ENCODE peak calls at places on chromosome X, in seven cellular contexts. One of them, this sample, is unnamed.
A peak's percentile ranks its signal among the peaks of the same experiment; 100 is the strongest.

GRCh38 chrX:41180194-41180902 is 95.1 kb downstream of the USP9X start:
- DNase-seq in uterus: peak; percentile 39
- DNase-seq in effector memory CD4-positive, alpha-beta T cell: no peak
- DNase-seq in neuronal stem cell: no peak
- DNase-seq in heart right ventricle: no peak
- DNase-seq in PC-3: peak; percentile 67
- DNase-seq in CD8-positive, alpha-beta memory T cell: peak; percentile 5
- DNase-seq in this sample: peak; percentile 37

GRCh38 chrX:89124985-89125384 is 378.0 kb downstream of the CPXCR1 start:
- DNase-seq in uterus: no peak
- DNase-seq in PC-3: no peak
- DNase-seq in CD8-positive, alpha-beta memory T cell: no peak
- DNase-seq in heart right ventricle: no peak
- DNase-seq in neuronal stem cell: no peak
- DNase-seq in effector memory CD4-positive, alpha-beta T cell: no peak
- DNase-seq in this sample: no peak

GRCh38 chrX:150899191-150899757 is 806 bp upstream of the CD99L2 start:
- DNase-seq in neuronal stem cell: no peak
- DNase-seq in uterus: peak; percentile 22
- DNase-seq in heart right ventricle: peak; percentile 37
- DNase-seq in PC-3: peak; percentile 13
- DNase-seq in effector memory CD4-positive, alpha-beta T cell: no peak
- DNase-seq in CD8-positive, alpha-beta memory T cell: peak; percentile 13
- DNase-seq in this sample: peak; percentile 12

GRCh38 chrX:138775501-138775900 is 64.0 kb upstream of the FGF13 start:
- DNase-seq in effector memory CD4-positive, alpha-beta T cell: no peak
- DNase-seq in PC-3: peak; percentile 74
- DNase-seq in heart right ventricle: no peak
- DNase-seq in uterus: no peak
- DNase-seq in neuronal stem cell: no peak
- DNase-seq in CD8-positive, alpha-beta memory T cell: no peak
- DNase-seq in this sample: peak; percentile 31

GRCh38 chrX:144075432-144075831 is 191.6 kb downstream of the UBE2NL start:
- DNase-seq in uterus: no peak
- DNase-seq in CD8-positive, alpha-beta memory T cell: no peak
- DNase-seq in heart right ventricle: no peak
- DNase-seq in PC-3: no peak
- DNase-seq in effector memory CD4-positive, alpha-beta T cell: no peak
- DNase-seq in neuronal stem cell: no peak
- DNase-seq in this sample: no peak

GRCh38 chrX:56968980-56969379 is 26.4 kb downstream of the SPIN3 start:
- DNase-seq in uterus: no peak
- DNase-seq in effector memory CD4-positive, alpha-beta T cell: no peak
- DNase-seq in PC-3: peak; percentile 28
- DNase-seq in neuronal stem cell: no peak
- DNase-seq in CD8-positive, alpha-beta memory T cell: no peak
- DNase-seq in heart right ventricle: no peak
- DNase-seq in this sample: no peak

GRCh38 chrX:132271330-132271729 is 52.1 kb upstream of the RAP2C start:
- DNase-seq in neuronal stem cell: no peak
- DNase-seq in CD8-positive, alpha-beta memory T cell: no peak
- DNase-seq in heart right ventricle: no peak
- DNase-seq in uterus: peak; percentile 31
- DNase-seq in PC-3: peak; percentile 73
- DNase-seq in effector memory CD4-positive, alpha-beta T cell: no peak
- DNase-seq in this sample: no peak

GRCh38 chrX:134287356-134287755 is 50.4 kb downstream of the CCDC160 start:
- DNase-seq in heart right ventricle: no peak
- DNase-seq in effector memory CD4-positive, alpha-beta T cell: no peak
- DNase-seq in PC-3: no peak
- DNase-seq in neuronal stem cell: no peak
- DNase-seq in CD8-positive, alpha-beta memory T cell: no peak
- DNase-seq in uterus: no peak
- DNase-seq in this sample: no peak

GRCh38 chrX:13261348-13261747 is 58.5 kb downstream of the ATXN3L start:
- DNase-seq in neuronal stem cell: no peak
- DNase-seq in effector memory CD4-positive, alpha-beta T cell: no peak
- DNase-seq in uterus: no peak
- DNase-seq in PC-3: no peak
- DNase-seq in heart right ventricle: no peak
- DNase-seq in CD8-positive, alpha-beta memory T cell: no peak
- DNase-seq in this sample: no peak

GRCh38 chrX:46295963-46296362 is 249.3 kb downstream of the ZNF674 start:
- DNase-seq in uterus: no peak
- DNase-seq in effector memory CD4-positive, alpha-beta T cell: no peak
- DNase-seq in neuronal stem cell: no peak
- DNase-seq in PC-3: no peak
- DNase-seq in CD8-positive, alpha-beta memory T cell: no peak
- DNase-seq in heart right ventricle: no peak
- DNase-seq in this sample: no peak

GRCh38 chrX:46298821-46299220 is 246.4 kb downstream of the ZNF674 start:
- DNase-seq in CD8-positive, alpha-beta memory T cell: no peak
- DNase-seq in uterus: no peak
- DNase-seq in neuronal stem cell: no peak
- DNase-seq in effector memory CD4-positive, alpha-beta T cell: no peak
- DNase-seq in heart right ventricle: no peak
- DNase-seq in PC-3: no peak
- DNase-seq in this sample: no peak

DNA sequence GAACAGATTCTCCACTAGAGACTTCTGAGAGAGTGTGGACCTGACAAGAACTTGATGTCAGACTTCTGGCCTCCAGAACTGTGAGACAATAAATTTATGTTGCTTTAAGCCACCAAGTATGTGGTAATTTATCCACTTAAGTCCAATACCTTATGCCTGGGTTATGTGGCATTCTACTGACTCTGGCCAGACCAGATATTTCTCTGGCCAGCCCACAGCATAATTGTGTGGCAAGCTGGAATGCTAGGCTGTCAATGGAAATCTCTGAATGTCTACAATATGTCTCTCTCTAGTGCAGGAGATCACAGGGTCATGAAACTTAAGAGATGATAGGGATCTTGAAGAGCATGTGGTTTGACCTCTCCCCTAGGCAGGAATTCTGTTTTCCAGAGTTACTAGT is 251.0 kb downstream of the ZNF674 start:
- DNase-seq in effector memory CD4-positive, alpha-beta T cell: no peak
- DNase-seq in neuronal stem cell: no peak
- DNase-seq in PC-3: no peak
- DNase-seq in CD8-positive, alpha-beta memory T cell: no peak
- DNase-seq in heart right ventricle: no peak
- DNase-seq in uterus: no peak
- DNase-seq in this sample: no peak
- H3K4me1 ChIP-seq in effector memory CD4-positive, alpha-beta T cell: no peaks in the 10 kb centered on the region
- H3K4me1 ChIP-seq in neuronal stem cell: no peaks in the 10 kb centered on the region
- H3K4me1 ChIP-seq in PC-3: no peaks in the 10 kb centered on the region
- H3K4me1 ChIP-seq in CD8-positive, alpha-beta memory T cell: no peaks in the 10 kb centered on the region
- H3K4me1 ChIP-seq in heart right ventricle: no peaks in the 10 kb centered on the region
- H3K4me1 ChIP-seq in uterus: no peaks in the 10 kb centered on the region
- H3K4me1 ChIP-seq in this sample: no peaks in the 10 kb centered on the region

DNA sequence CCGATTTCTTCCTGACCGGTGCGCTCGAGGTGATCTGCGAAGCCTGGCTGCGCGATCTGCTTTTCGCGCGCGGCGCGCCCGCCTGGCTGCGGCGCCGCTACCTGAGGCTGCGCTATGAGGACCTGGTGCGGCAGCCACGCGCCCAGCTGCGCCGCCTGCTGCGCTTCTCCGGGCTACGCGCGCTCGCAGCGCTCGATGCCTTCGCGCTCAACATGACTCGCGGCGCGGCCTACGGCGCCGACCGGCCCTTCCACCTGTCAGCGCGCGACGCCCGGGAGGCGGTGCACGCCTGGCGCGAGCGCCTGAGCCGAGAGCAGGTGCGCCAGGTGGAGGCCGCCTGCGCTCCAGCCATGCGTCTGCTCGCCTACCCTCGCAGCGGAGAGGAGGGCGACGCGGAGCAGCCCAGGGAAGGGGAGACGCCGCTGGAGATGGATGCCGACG is 1.4 kb downstream of the CHST7 start:
- DNase-seq in CD8-positive, alpha-beta memory T cell: peak; percentile 16
- DNase-seq in uterus: no peak
- DNase-seq in PC-3: no peak
- DNase-seq in neuronal stem cell: no peak
- DNase-seq in effector memory CD4-positive, alpha-beta T cell: peak; percentile 10
- DNase-seq in heart right ventricle: peak; percentile 25
- DNase-seq in this sample: no peak
- H3K4me3 ChIP-seq in CD8-positive, alpha-beta memory T cell: peak overlapping the region; percentile 33
- H3K4me3 ChIP-seq in uterus: peak overlapping the region; percentile 34
- H3K4me3 ChIP-seq in PC-3: peak overlapping the region; percentile 94
- H3K4me3 ChIP-seq in neuronal stem cell: peak overlapping the region; percentile 52
- H3K4me3 ChIP-seq in effector memory CD4-positive, alpha-beta T cell: peak overlapping the region; percentile 60
- H3K4me3 ChIP-seq in heart right ventricle: peak overlapping the region; percentile 65
- H3K4me3 ChIP-seq in this sample: peak overlapping the region; percentile 55

GRCh38 chrX:45806410-45807121 is 605.9 kb upstream of the DIPK2B start:
- DNase-seq in effector memory CD4-positive, alpha-beta T cell: peak; percentile 17
- DNase-seq in uterus: no peak
- DNase-seq in heart right ventricle: no peak
- DNase-seq in PC-3: no peak
- DNase-seq in CD8-positive, alpha-beta memory T cell: peak; percentile 19
- DNase-seq in neuronal stem cell: no peak
- DNase-seq in this sample: peak; percentile 67
- H3K4me1 ChIP-seq in effector memory CD4-positive, alpha-beta T cell: peaks cover 14% of the 10 kb centered on the region
- H3K4me1 ChIP-seq in uterus: no peaks in the 10 kb centered on the region
- H3K4me1 ChIP-seq in heart right ventricle: no peaks in the 10 kb centered on the region
- H3K4me1 ChIP-seq in PC-3: peaks cover 39% of the 10 kb centered on the region
- H3K4me1 ChIP-seq in CD8-positive, alpha-beta memory T cell: peaks cover 15% of the 10 kb centered on the region
- H3K4me1 ChIP-seq in neuronal stem cell: peaks cover 13% of the 10 kb centered on the region
- H3K4me1 ChIP-seq in this sample: peaks cover 63% of the 10 kb centered on the region

GRCh38 chrX:148698221-148698620 is 197.8 kb downstream of the AFF2 start:
- DNase-seq in effector memory CD4-positive, alpha-beta T cell: no peak
- DNase-seq in CD8-positive, alpha-beta memory T cell: no peak
- DNase-seq in heart right ventricle: no peak
- DNase-seq in uterus: no peak
- DNase-seq in neuronal stem cell: no peak
- DNase-seq in PC-3: no peak
- DNase-seq in this sample: no peak
- H3K4me3 ChIP-seq in effector memory CD4-positive, alpha-beta T cell: no peak overlapping the region
- H3K4me3 ChIP-seq in CD8-positive, alpha-beta memory T cell: no peak overlapping the region
- H3K4me3 ChIP-seq in heart right ventricle: no peak overlapping the region
- H3K4me3 ChIP-seq in uterus: no peak overlapping the region
- H3K4me3 ChIP-seq in neuronal stem cell: no peak overlapping the region
- H3K4me3 ChIP-seq in PC-3: no peak overlapping the region
- H3K4me3 ChIP-seq in this sample: no peak overlapping the region

GRCh38 chrX:123830309-123830708 is 29.5 kb upstream of the XIAP start:
- DNase-seq in heart right ventricle: no peak
- DNase-seq in PC-3: no peak
- DNase-seq in neuronal stem cell: no peak
- DNase-seq in uterus: no peak
- DNase-seq in CD8-positive, alpha-beta memory T cell: no peak
- DNase-seq in effector memory CD4-positive, alpha-beta T cell: no peak
- DNase-seq in this sample: no peak
- H3K4me1 ChIP-seq in heart right ventricle: no peaks in the 10 kb centered on the region
- H3K4me1 ChIP-seq in PC-3: peaks cover 12% of the 10 kb centered on the region
- H3K4me1 ChIP-seq in neuronal stem cell: no peaks in the 10 kb centered on the region
- H3K4me1 ChIP-seq in uterus: no peaks in the 10 kb centered on the region
- H3K4me1 ChIP-seq in CD8-positive, alpha-beta memory T cell: no peaks in the 10 kb centered on the region
- H3K4me1 ChIP-seq in effector memory CD4-positive, alpha-beta T cell: no peaks in the 10 kb centered on the region
- H3K4me1 ChIP-seq in this sample: peaks cover under 1% of the 10 kb centered on the region

DNA sequence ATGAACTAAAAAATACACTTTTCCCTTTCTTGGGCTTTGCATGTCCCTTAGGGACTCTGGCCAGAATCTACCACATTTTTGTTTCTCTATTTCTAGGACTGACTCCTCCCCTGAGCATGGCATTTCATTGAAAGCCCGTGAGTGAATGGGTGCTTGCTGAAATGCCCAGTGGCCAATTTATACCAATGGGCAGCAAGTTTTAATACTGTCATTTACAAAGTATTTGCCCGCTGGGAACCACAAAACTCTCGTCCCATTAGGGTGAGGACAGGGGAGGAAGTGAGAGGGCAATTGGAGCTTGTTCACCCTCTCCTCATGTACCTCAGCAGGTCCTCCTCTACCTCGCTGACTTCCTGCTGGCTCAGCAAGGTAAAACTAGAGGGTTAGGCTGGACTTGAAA is 1.1 kb downstream of the SRPX2 start:
- DNase-seq in PC-3: peak; percentile 65
- DNase-seq in heart right ventricle: no peak
- DNase-seq in effector memory CD4-positive, alpha-beta T cell: no peak
- DNase-seq in neuronal stem cell: no peak
- DNase-seq in CD8-positive, alpha-beta memory T cell: no peak
- DNase-seq in uterus: no peak
- DNase-seq in this sample: peak; percentile 29
- H3K4me3 ChIP-seq in PC-3: peak overlapping the region; percentile 56
- H3K4me3 ChIP-seq in heart right ventricle: peak overlapping the region; percentile 32
- H3K4me3 ChIP-seq in effector memory CD4-positive, alpha-beta T cell: no peak overlapping the region
- H3K4me3 ChIP-seq in neuronal stem cell: no peak overlapping the region
- H3K4me3 ChIP-seq in CD8-positive, alpha-beta memory T cell: no peak overlapping the region
- H3K4me3 ChIP-seq in uterus: peak overlapping the region; percentile 12
- H3K4me3 ChIP-seq in this sample: peak overlapping the region; percentile 37

GRCh38 chrX:15854712-15855561 is at the start of gene AP1S2:
- DNase-seq in heart right ventricle: peak; percentile 92
- DNase-seq in CD8-positive, alpha-beta memory T cell: peak; percentile 88
- DNase-seq in neuronal stem cell: peak; percentile 86
- DNase-seq in effector memory CD4-positive, alpha-beta T cell: peak; percentile 90
- DNase-seq in uterus: peak; percentile 95
- DNase-seq in PC-3: peak; percentile 93
- DNase-seq in this sample: peak; percentile 91
- H3K4me1 ChIP-seq in heart right ventricle: peaks cover 9% of the 10 kb centered on the region
- H3K4me1 ChIP-seq in CD8-positive, alpha-beta memory T cell: peaks cover 6% of the 10 kb centered on the region
- H3K4me1 ChIP-seq in neuronal stem cell: peaks cover 20% of the 10 kb centered on the region
- H3K4me1 ChIP-seq in effector memory CD4-positive, alpha-beta T cell: peaks cover 4% of the 10 kb centered on the region
- H3K4me1 ChIP-seq in uterus: peaks cover 4% of the 10 kb centered on the region
- H3K4me1 ChIP-seq in PC-3: peaks cover 36% of the 10 kb centered on the region
- H3K4me1 ChIP-seq in this sample: peaks cover 4% of the 10 kb centered on the region

GRCh38 chrX:71252221-71252620 is 1.7 kb downstream of the ZMYM3 start:
- DNase-seq in uterus: no peak
- DNase-seq in neuronal stem cell: no peak
- DNase-seq in PC-3: no peak
- DNase-seq in effector memory CD4-positive, alpha-beta T cell: no peak
- DNase-seq in CD8-positive, alpha-beta memory T cell: no peak
- DNase-seq in heart right ventricle: no peak
- DNase-seq in this sample: no peak
- H3K4me3 ChIP-seq in uterus: no peak overlapping the region
- H3K4me3 ChIP-seq in neuronal stem cell: peak overlapping the region; percentile 75
- H3K4me3 ChIP-seq in PC-3: peak overlapping the region; percentile 99
- H3K4me3 ChIP-seq in effector memory CD4-positive, alpha-beta T cell: no peak overlapping the region
- H3K4me3 ChIP-seq in CD8-positive, alpha-beta memory T cell: no peak overlapping the region
- H3K4me3 ChIP-seq in heart right ventricle: no peak overlapping the region
- H3K4me3 ChIP-seq in this sample: no peak overlapping the region

This sample was measured in SJSA1.